ENCODE peak calls at places on chromosomes 11 and 22, in five cellular contexts. N, R, S, V and Y are unnamed samples.

GRCh38 chr22:31345331-31346254 is 553 bp downstream of the PATZ1 start:
- DNase-seq in V (peak; percentile 70), R (peak; percentile 91), N (peak; percentile 83), S (peak; percentile 98), Y (peak; percentile 39)

GRCh38 chr11:104003491-104003890 is 32.9 kb upstream of the DDI1 start:
- DNase-seq in N (peak; percentile 64), S (no peak), V (no peak), R (no peak), Y (no peak)

GRCh38 chr11:88174627-88175003 is 628 bp downstream of the RAB38 start:
- DNase-seq in S (no peak), N (peak; percentile 86), R (no peak), V (no peak), Y (no peak)

GRCh38 chr11:79046365-79046764 is 394.5 kb downstream of the TENM4 start:
- DNase-seq in S (no peak), V (no peak), R (no peak), N (peak; percentile 13), Y (no peak)

GRCh38 chr22:43391306-43391705 is 20.5 kb upstream of the MPPED1 start:
- DNase-seq in R (no peak), V (peak; percentile 57), S (no peak), N (no peak), Y (no peak)

GRCh38 chr11:82810326-82810725 is 76.7 kb upstream of the FAM181B start:
- DNase-seq in V (peak; percentile 67), N (no peak), S (no peak), R (no peak), Y (no peak)

GRCh38 chr11:47464479-47464878 is 15.5 kb upstream of the RAPSN start:
- DNase-seq in R (no peak), V (no peak), N (peak; percentile 42), S (no peak), Y (no peak)

GRCh38 chr22:26553056-26553752 is 36.7 kb downstream of the TPST2 start:
- DNase-seq in V (no peak), R (no peak), N (peak; percentile 94), S (peak; percentile 47), Y (no peak)

GRCh38 chr11:75597636-75598035 is 35.6 kb downstream of the SERPINH1 start:
- DNase-seq in R (peak; percentile 43), S (peak; percentile 78), V (peak; percentile 36), N (no peak), Y (no peak)

GRCh38 chr11:106424111-106424510 is 346.6 kb downstream of the AASDHPPT start:
- DNase-seq in V (no peak), R (no peak), S (no peak), N (peak; percentile 83), Y (no peak)

GRCh38 chr11:90197377-90197776 is 25.5 kb downstream of the CHORDC1 start:
- DNase-seq in N (no peak), R (no peak), V (no peak), S (no peak), Y (no peak)

GRCh38 chr11:122159173-122159701 is 43.2 kb upstream of the BLID start:
- DNase-seq in R (no peak), S (peak; percentile 9), N (peak; percentile 65), V (no peak), Y (no peak)

GRCh38 chr11:72746821-72747220 is 5.4 kb downstream of the ARAP1 start:
- DNase-seq in V (no peak), R (no peak), S (no peak), N (no peak), Y (no peak)

GRCh38 chr11:123180574-123180973 is 14.5 kb downstream of the CLMP start:
- DNase-seq in R (no peak), S (no peak), N (no peak), V (no peak), Y (no peak)

GRCh38 chr11:73317373-73317772 is 9.3 kb downstream of the ARHGEF17 start:
- DNase-seq in S (no peak), N (no peak), R (no peak), V (no peak), Y (no peak)

GRCh38 chr11:111302298-111302697 is 4.0 kb downstream of the POU2AF3 start:
- DNase-seq in V (no peak), R (no peak), N (no peak), S (no peak), Y (no peak)

GRCh38 chr22:30717331-30717921 is 22.8 kb downstream of the OSBP2 start:
- DNase-seq in R (no peak), V (peak; percentile 12), S (no peak), N (peak; percentile 90), Y (no peak)

GRCh38 chr11:67165595-67165994 is 46.5 kb downstream of the KDM2A start:
- DNase-seq in R (no peak), S (no peak), N (no peak), V (no peak), Y (no peak)
- TF ChIP-seq USF2 in R (no peak), S (no peak), N (no peak), V (no peak), Y (no peak)

GRCh38 chr11:68113986-68114385 is 7.2 kb downstream of the CHKA start:
- DNase-seq in R (no peak), S (no peak), V (no peak), N (peak; percentile 65), Y (no peak)

GRCh38 chr11:68116892-68117435 is 4.2 kb downstream of the CHKA start:
- DNase-seq in V (no peak), R (no peak), N (no peak), S (no peak), Y (no peak)

GRCh38 chr11:68116126-68116525 is 5.1 kb downstream of the CHKA start:
- DNase-seq in S (no peak), N (no peak), V (no peak), R (no peak), Y (no peak)

GRCh38 chr11:68117896-68118470 is 3.2 kb downstream of the CHKA start:
- DNase-seq in R (no peak), V (peak; percentile 60), S (no peak), N (no peak), Y (no peak)

GRCh38 chr11:68115285-68115684 is 5.9 kb downstream of the CHKA start:
- DNase-seq in N (no peak), S (no peak), R (no peak), V (no peak), Y (no peak)
- TF ChIP-seq MXI1 in N (no peak), S (no peak), R (no peak), V (no peak), Y (no peak)

GRCh38 chr22:46087336-46087690 is 63.0 kb upstream of the PPARA start:
- DNase-seq in S (no peak), N (no peak), R (no peak), V (no peak), Y (no peak)

GRCh38 chr22:46089426-46090041 is 60.8 kb upstream of the PPARA start:
- DNase-seq in V (no peak), N (no peak), R (no peak), S (no peak), Y (no peak)

GRCh38 chr22:46086577-46087335 is 63.6 kb upstream of the PPARA start:
- DNase-seq in R (peak; percentile 16), S (peak; percentile 70), N (peak; percentile 29), V (no peak), Y (no peak)

GRCh38 chr22:46088541-46089311 is 61.6 kb upstream of the PPARA start:
- DNase-seq in V (no peak), S (no peak), N (peak; percentile 64), R (no peak), Y (no peak)

DNA sequence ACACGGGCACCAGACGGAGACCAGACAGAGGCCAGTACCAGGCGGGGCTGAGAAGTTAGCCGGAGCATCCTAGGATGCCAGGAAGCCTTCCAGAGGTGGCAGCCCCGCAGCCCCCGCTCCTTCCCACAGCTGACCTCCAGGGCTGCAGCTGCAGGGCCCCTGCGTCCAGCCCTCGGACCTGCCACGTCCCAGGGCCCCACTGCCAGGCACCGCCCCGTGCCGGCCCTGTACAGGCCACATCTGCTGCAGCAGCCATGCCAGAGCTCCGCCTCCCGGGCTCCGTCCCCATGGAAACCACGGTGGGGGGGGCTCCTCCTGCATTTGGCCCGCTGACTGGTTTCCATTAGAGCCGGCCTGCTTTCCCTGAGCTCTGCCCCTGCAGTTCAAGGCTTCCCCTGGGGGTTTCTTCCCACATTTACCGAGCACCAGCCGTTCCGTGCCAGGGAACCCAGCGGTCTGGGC is 62.5 kb upstream of the PPARA start:
- DNase-seq in N (peak; percentile 86), V (no peak), S (peak; percentile 94), R (peak; percentile 74), Y (no peak)
- H3K4me2 ChIP-seq in N (peak overlapping the region; percentile 29), V (peak overlapping the region; percentile 59), S (peak overlapping the region; percentile 99), R (peak overlapping the region; percentile 93), Y (no peak overlapping the region)

GRCh38 chr11:1750840-1751520 is 585 bp upstream of the IFITM10 start:
- DNase-seq in V (no peak), N (no peak), S (peak; percentile 44), R (no peak), Y (no peak)
- TF ChIP-seq USF2 in V (no peak), N (no peak), S (no peak), R (no peak), Y (no peak)

DNA sequence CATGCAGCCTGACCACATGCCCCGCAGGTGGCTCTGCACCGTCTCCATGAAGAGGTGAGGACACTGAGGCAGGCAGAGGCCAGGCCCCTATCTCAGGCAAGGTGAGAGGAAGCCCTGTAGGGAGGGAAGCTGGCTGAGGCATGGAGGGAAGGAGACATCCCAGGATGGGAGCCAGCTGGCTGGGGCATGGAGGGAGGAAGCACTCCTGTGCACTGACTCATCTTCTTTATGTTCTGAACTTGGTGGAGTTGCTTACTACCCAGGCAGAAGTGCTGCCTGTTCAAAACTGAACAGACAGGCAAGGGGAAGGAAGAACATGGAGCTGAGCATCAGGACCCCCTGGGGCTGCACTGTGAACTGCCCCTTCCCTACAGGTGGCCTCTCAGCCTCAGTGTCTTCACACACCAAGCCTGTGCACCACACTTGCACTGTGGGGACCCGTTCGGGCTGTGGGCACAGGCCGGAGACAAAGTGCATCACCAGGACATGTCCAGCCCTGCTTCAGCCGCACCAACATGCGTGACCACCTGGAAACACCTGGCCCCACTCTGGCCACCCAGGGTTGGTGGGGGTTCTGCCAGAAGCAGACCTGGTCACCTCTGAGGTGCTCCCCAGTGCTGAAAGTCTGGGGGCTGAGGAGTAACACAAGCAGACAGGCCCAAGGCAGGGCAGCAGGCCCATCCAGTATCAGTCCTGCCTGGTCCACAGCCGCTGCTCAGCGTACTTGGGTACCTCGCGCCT is 55.5 kb downstream of the DGCR2 start:
- DNase-seq in V (no peak), S (no peak), R (no peak), N (peak; percentile 83), Y (no peak)
- TF ChIP-seq MXI1 in V (no peak), S (no peak), R (no peak), N (peak; percentile 53), Y (no peak)

GRCh38 chr11:12995211-12995610 is 13.9 kb upstream of the RASSF10 start:
- DNase-seq in S (no peak), N (no peak), R (peak; percentile 67), V (no peak), Y (no peak)

GRCh38 chr11:12995823-12996222 is 13.3 kb upstream of the RASSF10 start:
- DNase-seq in S (no peak), R (no peak), V (no peak), N (no peak), Y (no peak)

GRCh38 chr11:12994476-12994875 is 14.6 kb upstream of the RASSF10 start:
- DNase-seq in R (peak; percentile 45), S (no peak), N (no peak), V (no peak), Y (no peak)

GRCh38 chr11:12997168-12997567 is 11.9 kb upstream of the RASSF10 start:
- DNase-seq in S (no peak), N (no peak), R (no peak), V (no peak), Y (no peak)

GRCh38 chr11:12993626-12994025 is 15.5 kb upstream of the RASSF10 start:
- DNase-seq in S (no peak), V (no peak), R (no peak), N (no peak), Y (no peak)
- H3K4me2 ChIP-seq in S (no peak overlapping the region), V (no peak overlapping the region), R (no peak overlapping the region), N (no peak overlapping the region), Y (no peak overlapping the region)